ENCODE peak calls at places on chromosomes 2 and 18, in ten cellular contexts. J is GM12864, S is A673, V is PC-9, M is WTC11, C is bronchial epithelial cell, X is lower lobe of right lung, F is dorsolateral prefrontal cortex, G is brain microvascular endothelial cell, I is adrenal gland. L is an unnamed sample.

GRCh38 chr2:122528958-122529670 is 773.7 kb downstream of the TSN start:
- DNase-seq in J (no peak), S (no peak), V (no peak), M (no peak), C (peak; percentile 59), X (no peak), F (peak; percentile 57), G (no peak), I (no peak), L (no peak)

GRCh38 chr2:216210711-216211131 is 101.6 kb downstream of the XRCC5 start:
- DNase-seq in J (no peak), S (no peak), V (no peak), M (no peak), C (no peak), X (no peak), F (no peak), G (no peak), I (no peak), L (no peak)

GRCh38 chr2:112304298-112304941 is 29.0 kb downstream of the ZC3H6 start:
- DNase-seq in J (peak; percentile 8), S (no peak), V (no peak), M (no peak), C (no peak), X (no peak), F (no peak), G (no peak), I (no peak), L (peak; percentile 18)

GRCh38 chr2:205060269-205060668 is 515.0 kb downstream of the PARD3B start:
- DNase-seq in J (no peak), S (no peak), V (no peak), M (no peak), C (peak; percentile 72), X (no peak), F (no peak), G (peak; percentile 55), I (no peak), L (no peak)

GRCh38 chr2:130375291-130376266 is 19.7 kb downstream of the PTPN18 start:
- DNase-seq in J (no peak), S (no peak), V (no peak), M (no peak), C (no peak), X (no peak), F (no peak), G (no peak), I (no peak), L (no peak)

GRCh38 chr2:215652432-215652831 is 216.6 kb upstream of the FN1 start:
- DNase-seq in J (no peak), S (no peak), V (no peak), M (no peak), C (no peak), X (no peak), F (no peak), G (no peak), I (no peak), L (no peak)

GRCh38 chr2:213232649-213233437 is 51.4 kb upstream of the SPAG16 start:
- DNase-seq in J (peak; percentile 98), S (peak; percentile 66), V (no peak), M (peak; percentile 12), C (no peak), X (no peak), F (no peak), G (peak; percentile 53), I (no peak), L (peak; percentile 45)

GRCh38 chr2:18891598-18892345 is 302.4 kb upstream of the NT5C1B start:
- DNase-seq in J (no peak), S (no peak), V (no peak), M (no peak), C (no peak), X (no peak), F (no peak), G (no peak), I (no peak), L (no peak)

GRCh38 chr18:13289501-13290205 is 71.1 kb downstream of the LDLRAD4 start:
- DNase-seq in J (no peak), S (no peak), V (no peak), M (no peak), C (no peak), X (no peak), F (no peak), G (no peak), I (no peak), L (no peak)

GRCh38 chr18:22503803-22504202 is 86.1 kb upstream of the CTAGE1 start:
- DNase-seq in J (no peak), S (no peak), V (no peak), M (no peak), C (no peak), X (no peak), F (no peak), G (no peak), I (no peak), L (no peak)

GRCh38 chr18:24031916-24032315 is 17.4 kb downstream of the TTC39C start:
- DNase-seq in J (no peak), S (no peak), V (no peak), M (no peak), C (no peak), X (no peak), F (no peak), G (no peak), I (peak; percentile 50), L (no peak)

GRCh38 chr2:85933753-85934594 is 45.2 kb upstream of the ST3GAL5 start:
- DNase-seq in J (no peak), S (no peak), V (peak; percentile 27), M (no peak), C (peak; percentile 88), X (no peak), F (no peak), G (peak; percentile 92), I (peak; percentile 77), L (no peak)

GRCh38 chr2:187500585-187501359 is 52.7 kb upstream of the CALCRL start:
- DNase-seq in J (no peak), S (peak; percentile 80), V (peak; percentile 1), M (no peak), C (peak; percentile 28), X (no peak), F (no peak), G (peak; percentile 60), I (no peak), L (no peak)

GRCh38 chr18:42404151-42404550 is 449.1 kb downstream of the PIK3C3 start:
- DNase-seq in J (no peak), S (no peak), V (no peak), M (no peak), C (no peak), X (no peak), F (no peak), G (no peak), I (no peak), L (no peak)

GRCh38 chr18:42401131-42401673 is 446.2 kb downstream of the PIK3C3 start:
- DNase-seq in J (no peak), S (no peak), V (no peak), M (peak; percentile 22), C (no peak), X (no peak), F (no peak), G (no peak), I (no peak), L (no peak)
- TF ChIP-seq CTCF in J (no peak), S (no peak), V (no peak), M (no peak), C (no peak), X (no peak), F (no peak), G (peak; percentile 27), I (no peak), L (no peak)

GRCh38 chr2:241640165-241640795 is 2.8 kb downstream of the ATG4B start:
- DNase-seq in J (no peak), S (no peak), V (no peak), M (no peak), C (no peak), X (no peak), F (no peak), G (no peak), I (no peak), L (no peak)

GRCh38 chr2:241638940-241639339 is 1.4 kb downstream of the ATG4B start:
- DNase-seq in J (no peak), S (no peak), V (no peak), M (no peak), C (no peak), X (no peak), F (no peak), G (no peak), I (no peak), L (no peak)

GRCh38 chr2:241638063-241638660 is 669 bp downstream of the ATG4B start:
- DNase-seq in J (no peak), S (peak; percentile 20), V (no peak), M (no peak), C (no peak), X (no peak), F (no peak), G (no peak), I (no peak), L (no peak)

GRCh38 chr2:241639385-241639784 is 1.9 kb downstream of the ATG4B start:
- DNase-seq in J (no peak), S (no peak), V (no peak), M (no peak), C (no peak), X (no peak), F (no peak), G (no peak), I (no peak), L (no peak)

GRCh38 chr2:241641631-241642030 is 4.1 kb downstream of the ATG4B start:
- DNase-seq in J (no peak), S (no peak), V (no peak), M (no peak), C (no peak), X (no peak), F (no peak), G (no peak), I (no peak), L (no peak)
- TF ChIP-seq CTCF in J (no peak), S (no peak), V (no peak), M (no peak), C (no peak), X (no peak), F (no peak), G (no peak), I (no peak), L (no peak)

GRCh38 chr18:36073676-36074075 is 6.3 kb upstream of the RPRD1A start:
- DNase-seq in J (no peak), S (no peak), V (no peak), M (no peak), C (no peak), X (no peak), F (no peak), G (no peak), I (no peak), L (no peak)

GRCh38 chr18:36078751-36079529 is 11.6 kb upstream of the RPRD1A start:
- DNase-seq in J (no peak), S (no peak), V (no peak), M (no peak), C (no peak), X (no peak), F (no peak), G (peak; percentile 74), I (no peak), L (no peak)

GRCh38 chr18:36074435-36074834 is 7.1 kb upstream of the RPRD1A start:
- DNase-seq in J (no peak), S (no peak), V (no peak), M (no peak), C (no peak), X (no peak), F (no peak), G (no peak), I (no peak), L (no peak)

GRCh38 chr18:36075862-36076587 is 8.7 kb upstream of the RPRD1A start:
- DNase-seq in J (no peak), S (no peak), V (no peak), M (no peak), C (peak; percentile 97), X (no peak), F (no peak), G (peak; percentile 31), I (no peak), L (no peak)
- TF ChIP-seq CTCF in J (no peak), S (no peak), V (no peak), M (no peak), C (peak; percentile 1), X (no peak), F (no peak), G (no peak), I (no peak), L (no peak)

GRCh38 chr2:70144443-70145167 is 46.2 kb downstream of the C2orf42 start:
- DNase-seq in J (no peak), S (no peak), V (no peak), M (no peak), C (no peak), X (peak; percentile 30), F (no peak), G (no peak), I (no peak), L (peak; percentile 18)
- TF ChIP-seq CTCF in J (no peak), S (no peak), V (no peak), M (no peak), C (no peak), X (no peak), F (no peak), G (no peak), I (no peak), L (no peak)